ENCODE peak calls at places on chromosomes 13 and 19, in six cellular contexts. V is A549; H is activated CD4-positive, alpha-beta memory T cell treated with anti-CD3 and anti-CD28 coated beads, Interleukin-2, amount 10 ng/mL, durations not matched to agents 7 days and 5 days; E is upper lobe of right lung; Y is activated naive CD8-positive, alpha-beta T cell treated with anti-CD3 and anti-CD28 coated beads for 36 hours; P is uterus. K is an unnamed sample.

GRCh38 chr13:27442071-27442647 is 8.2 kb downstream of the MTIF3 start:
- DNase-seq in V (no peak), H (peak), E (no peak), Y (peak), P (no peak), K (no peak)

GRCh38 chr13:86909318-86909717 is 761.9 kb upstream of the SLITRK5 start:
- DNase-seq in V (no peak), H (no peak), E (no peak), Y (no peak), P (no peak), K (no peak)

GRCh38 chr13:87925006-87925405 is 253.8 kb downstream of the SLITRK5 start:
- DNase-seq in V (no peak), H (no peak), E (no peak), Y (no peak), P (no peak), K (no peak)

GRCh38 chr19:33257828-33258227 is 32.2 kb upstream of the SLC7A10 start:
- DNase-seq in V (no peak), H (no peak), E (no peak), Y (no peak), P (no peak), K (no peak)

GRCh38 chr13:29925457-29925856 is 75.0 kb upstream of the UBL3 start:
- DNase-seq in V (peak), H (no peak), E (peak), Y (no peak), P (peak), K (peak)

GRCh38 chr19:38228491-38229439 is 4.7 kb upstream of the DPF1 start:
- DNase-seq in V (no peak), H (no peak), E (no peak), Y (no peak), P (no peak), K (no peak)

GRCh38 chr13:53250272-53250875 is 221.8 kb downstream of the OLFM4 start:
- DNase-seq in V (peak), H (no peak), E (no peak), Y (no peak), P (no peak), K (peak)

GRCh38 chr19:12665646-12666304 is 767 bp downstream of the MAN2B1 start:
- DNase-seq in V (no peak), H (peak), E (no peak), Y (peak), P (no peak), K (no peak)

GRCh38 chr13:41401371-41401770 is 56.0 kb upstream of the RGCC start:
- DNase-seq in V (peak), H (no peak), E (no peak), Y (no peak), P (no peak), K (no peak)

GRCh38 chr13:97753942-97754670 is 199.4 kb upstream of the IPO5 start:
- DNase-seq in V (no peak), H (no peak), E (no peak), Y (no peak), P (no peak), K (no peak)

GRCh38 chr13:111577429-111577828 is 257.0 kb downstream of the TEX29 start:
- DNase-seq in V (no peak), H (no peak), E (no peak), Y (no peak), P (no peak), K (no peak)

GRCh38 chr13:62171697-62172096 is 756.0 kb upstream of the PCDH20 start:
- DNase-seq in V (no peak), H (no peak), E (no peak), Y (no peak), P (no peak), K (no peak)

GRCh38 chr13:98556417-98556816 is 20.5 kb downstream of the STK24 start:
- DNase-seq in V (no peak), H (no peak), E (no peak), Y (no peak), P (no peak), K (no peak)

GRCh38 chr13:54196684-54197083 is 1168.1 kb downstream of the OLFM4 start:
- DNase-seq in V (no peak), H (no peak), E (no peak), Y (no peak), P (no peak), K (no peak)

GRCh38 chr13:21934309-21934708 is 263.4 kb downstream of the FGF9 start:
- DNase-seq in V (no peak), H (no peak), E (no peak), Y (no peak), P (no peak), K (no peak)

GRCh38 chr19:45160870-45161714 is at the start of gene NKPD1:
- DNase-seq in V (no peak), H (no peak), E (peak), Y (no peak), P (no peak), K (no peak)

GRCh38 chr13:35961461-35962220 is 169.5 kb downstream of the DCLK1 start:
- DNase-seq in V (no peak), H (no peak), E (no peak), Y (no peak), P (no peak), K (no peak)

GRCh38 chr19:45753548-45753947 is 15.5 kb downstream of the SIX5 start:
- DNase-seq in V (no peak), H (no peak), E (no peak), Y (no peak), P (no peak), K (no peak)

GRCh38 chr19:41904118-41904870 is 21.3 kb downstream of the ARHGEF1 start:
- DNase-seq in V (peak), H (no peak), E (peak), Y (no peak), P (no peak), K (no peak)